ENCODE peak calls at places on chromosome 13, in ten cellular contexts. K is Karpas-422; L is nephron progenitor cell; J is aorta; T is dorsolateral prefrontal cortex; U is NB4; Y is AG09319; C is NCI-H2029; S is right cardiac atrium; Z is central memory CD8-positive, alpha-beta T cell. B is an unnamed sample.

GRCh38 chr13:44141213-44141724 is 232.4 kb upstream of the SERP2 start:
- DNase-seq in K (no peak), L (no peak), J (no peak), T (no peak), U (peak), Y (no peak), C (no peak), S (no peak), Z (no peak), B (no peak)

GRCh38 chr13:46831588-46832194 is 34.7 kb upstream of the ESD start:
- DNase-seq in K (peak), L (peak), J (no peak), T (no peak), U (peak), Y (peak), C (no peak), S (no peak), Z (no peak), B (peak)

GRCh38 chr13:51154029-51154555 is 43.0 kb upstream of the C13orf42 start:
- DNase-seq in K (no peak), L (no peak), J (no peak), T (no peak), U (peak), Y (peak), C (no peak), S (no peak), Z (no peak), B (peak)

GRCh38 chr13:45055198-45055901 is 65.0 kb upstream of the GTF2F2 start:
- DNase-seq in K (no peak), L (no peak), J (no peak), T (peak), U (peak), Y (peak), C (no peak), S (no peak), Z (no peak), B (no peak)

GRCh38 chr13:78660130-78660857 is 1.3 kb upstream of the OBI1 start:
- DNase-seq in K (no peak), L (no peak), J (no peak), T (no peak), U (no peak), Y (no peak), C (no peak), S (no peak), Z (no peak), B (peak)

GRCh38 chr13:27182844-27183497 is 11.4 kb upstream of the USP12 start:
- DNase-seq in K (no peak), L (no peak), J (peak), T (no peak), U (peak), Y (no peak), C (no peak), S (peak), Z (no peak), B (peak)

GRCh38 chr13:98575009-98575866 is 1.7 kb downstream of the STK24 start:
- DNase-seq in K (no peak), L (no peak), J (no peak), T (no peak), U (no peak), Y (no peak), C (no peak), S (no peak), Z (no peak), B (no peak)

GRCh38 chr13:34347784-34348573 is 530.0 kb downstream of the RFC3 start:
- DNase-seq in K (no peak), L (no peak), J (no peak), T (no peak), U (no peak), Y (no peak), C (peak), S (no peak), Z (no peak), B (no peak)

GRCh38 chr13:21069561-21070004 is 8.2 kb upstream of the LATS2 start:
- DNase-seq in K (no peak), L (no peak), J (no peak), T (no peak), U (peak), Y (peak), C (no peak), S (no peak), Z (no peak), B (peak)

GRCh38 chr13:23858586-23858985 is 30.6 kb downstream of the MIPEP start:
- DNase-seq in K (no peak), L (no peak), J (no peak), T (no peak), U (no peak), Y (no peak), C (no peak), S (no peak), Z (no peak), B (no peak)